ENCODE peak calls at places on chromosomes 2 and 18, in ten cellular contexts. W, T, C, S, F, D, X, K, G and L are unnamed samples.

GRCh38 chr2:37181726-37182684 is 6.5 kb downstream of the SULT6B1 start:
- DNase-seq in W (no peak), T (no peak), C (no peak), S (no peak), F (no peak), D (no peak), X (no peak), K (no peak), G (no peak), L (no peak)

GRCh38 chr2:30662268-30663131 is 144.7 kb downstream of the CAPN13 start:
- DNase-seq in W (no peak), T (no peak), C (no peak), S (no peak), F (no peak), D (no peak), X (peak; percentile 46), K (no peak), G (no peak), L (peak; percentile 79)

GRCh38 chr2:237306083-237306786 is 107.7 kb downstream of the COL6A3 start:
- DNase-seq in W (no peak), T (no peak), C (no peak), S (no peak), F (no peak), D (no peak), X (no peak), K (no peak), G (no peak), L (no peak)

GRCh38 chr2:218679119-218679518 is 7.2 kb downstream of the STK36 start:
- DNase-seq in W (no peak), T (peak; percentile 63), C (no peak), S (no peak), F (no peak), D (no peak), X (no peak), K (peak; percentile 61), G (no peak), L (no peak)

GRCh38 chr2:211766689-211767088 is 771.9 kb downstream of the ERBB4 start:
- DNase-seq in W (peak; percentile 71), T (no peak), C (no peak), S (peak; percentile 76), F (peak; percentile 65), D (no peak), X (peak; percentile 61), K (no peak), G (peak; percentile 58), L (no peak)

GRCh38 chr2:62195421-62196277 is at the start of gene B3GNT2:
- DNase-seq in W (peak; percentile 86), T (peak; percentile 88), C (peak; percentile 19), S (peak; percentile 88), F (peak; percentile 80), D (peak; percentile 79), X (peak; percentile 87), K (peak; percentile 86), G (peak; percentile 84), L (no peak)

GRCh38 chr2:207239222-207239674 is 73.5 kb upstream of the KLF7 start:
- DNase-seq in W (peak; percentile 28), T (peak; percentile 85), C (no peak), S (no peak), F (peak; percentile 34), D (no peak), X (peak; percentile 29), K (peak; percentile 45), G (no peak), L (no peak)

GRCh38 chr2:48346124-48346536 is 183.8 kb upstream of the STON1 start:
- DNase-seq in W (no peak), T (peak; percentile 71), C (no peak), S (no peak), F (no peak), D (no peak), X (peak; percentile 19), K (peak; percentile 30), G (no peak), L (no peak)

GRCh38 chr2:193818801-193819499 is 1624.2 kb upstream of the TMEFF2 start:
- DNase-seq in W (no peak), T (no peak), C (no peak), S (no peak), F (no peak), D (no peak), X (no peak), K (no peak), G (no peak), L (no peak)

GRCh38 chr18:44700652-44701051 is 20.0 kb downstream of the SETBP1 start:
- DNase-seq in W (peak; percentile 40), T (peak; percentile 86), C (no peak), S (no peak), F (no peak), D (no peak), X (peak; percentile 34), K (no peak), G (no peak), L (no peak)

GRCh38 chr2:28991021-28991420 is 9.9 kb downstream of the TOGARAM2 start:
- DNase-seq in W (peak; percentile 36), T (peak; percentile 90), C (no peak), S (no peak), F (no peak), D (no peak), X (peak; percentile 51), K (no peak), G (no peak), L (no peak)

GRCh38 chr2:84160461-84160860 is 298.6 kb downstream of the SUCLG1 start:
- DNase-seq in W (no peak), T (no peak), C (no peak), S (no peak), F (no peak), D (no peak), X (no peak), K (no peak), G (no peak), L (no peak)

GRCh38 chr2:158009425-158009824 is 92.3 kb upstream of the UPP2 start:
- DNase-seq in W (no peak), T (no peak), C (no peak), S (no peak), F (no peak), D (no peak), X (no peak), K (peak; percentile 45), G (no peak), L (no peak)

GRCh38 chr2:117127680-117128079 is 686.8 kb upstream of the DDX18 start:
- DNase-seq in W (no peak), T (no peak), C (no peak), S (no peak), F (no peak), D (no peak), X (no peak), K (no peak), G (no peak), L (no peak)

GRCh38 chr2:211457325-211457724 is 900.9 kb downstream of the CPS1 start:
- DNase-seq in W (no peak), T (no peak), C (no peak), S (no peak), F (no peak), D (no peak), X (no peak), K (no peak), G (no peak), L (no peak)

GRCh38 chr2:9297156-9297555 is 90.5 kb downstream of the ASAP2 start:
- DNase-seq in W (no peak), T (peak; percentile 86), C (no peak), S (no peak), F (no peak), D (no peak), X (no peak), K (no peak), G (no peak), L (no peak)
- TF ChIP-seq POLR2AphosphoS5 in W (no peak), T (peak; percentile 81), C (no peak), S (no peak), F (no peak), D (no peak), X (peak; percentile 60), K (no peak), G (no peak), L (no peak)

DNA sequence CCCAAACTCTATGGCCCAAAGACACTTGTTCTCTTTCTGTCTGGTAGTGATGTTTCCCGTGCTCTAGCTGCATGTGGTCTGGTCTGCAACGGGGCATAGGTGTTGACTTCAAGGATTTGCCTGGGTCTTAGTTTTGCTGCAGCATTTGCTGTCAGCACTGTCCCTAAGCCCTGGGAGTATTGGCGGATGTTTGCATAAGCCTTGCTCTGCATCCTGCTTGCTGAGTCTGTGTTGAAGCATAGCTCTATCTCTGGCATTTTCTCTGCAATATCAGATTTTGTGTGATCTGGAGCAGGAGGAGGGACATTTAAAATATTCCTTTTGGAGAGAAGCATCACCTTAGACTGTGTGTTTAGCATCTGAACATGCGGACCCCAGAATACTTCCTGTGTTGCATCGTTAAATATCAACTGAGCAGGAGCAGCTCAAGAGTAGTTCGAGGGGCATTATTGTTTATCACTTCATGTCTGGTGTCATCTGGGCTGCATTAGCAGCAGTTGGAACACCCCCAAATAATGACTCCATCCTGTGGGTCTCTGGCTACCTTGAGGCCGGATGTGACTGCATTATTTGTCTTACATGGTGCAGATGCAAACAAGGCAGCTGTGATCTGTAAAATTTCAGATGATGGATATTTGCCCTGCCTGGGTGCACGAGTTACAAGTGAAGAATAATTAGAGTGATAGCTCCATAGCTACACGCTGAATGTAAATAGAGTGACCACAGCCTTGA is 231.7 kb downstream of the TRIB2 start:
- DNase-seq in W (no peak), T (no peak), C (no peak), S (no peak), F (no peak), D (no peak), X (no peak), K (no peak), G (no peak), L (no peak)
- TF ChIP-seq POLR2AphosphoS5 in W (no peak), T (no peak), C (no peak), S (no peak), F (no peak), D (no peak), X (no peak), K (no peak), G (no peak), L (no peak)

DNA sequence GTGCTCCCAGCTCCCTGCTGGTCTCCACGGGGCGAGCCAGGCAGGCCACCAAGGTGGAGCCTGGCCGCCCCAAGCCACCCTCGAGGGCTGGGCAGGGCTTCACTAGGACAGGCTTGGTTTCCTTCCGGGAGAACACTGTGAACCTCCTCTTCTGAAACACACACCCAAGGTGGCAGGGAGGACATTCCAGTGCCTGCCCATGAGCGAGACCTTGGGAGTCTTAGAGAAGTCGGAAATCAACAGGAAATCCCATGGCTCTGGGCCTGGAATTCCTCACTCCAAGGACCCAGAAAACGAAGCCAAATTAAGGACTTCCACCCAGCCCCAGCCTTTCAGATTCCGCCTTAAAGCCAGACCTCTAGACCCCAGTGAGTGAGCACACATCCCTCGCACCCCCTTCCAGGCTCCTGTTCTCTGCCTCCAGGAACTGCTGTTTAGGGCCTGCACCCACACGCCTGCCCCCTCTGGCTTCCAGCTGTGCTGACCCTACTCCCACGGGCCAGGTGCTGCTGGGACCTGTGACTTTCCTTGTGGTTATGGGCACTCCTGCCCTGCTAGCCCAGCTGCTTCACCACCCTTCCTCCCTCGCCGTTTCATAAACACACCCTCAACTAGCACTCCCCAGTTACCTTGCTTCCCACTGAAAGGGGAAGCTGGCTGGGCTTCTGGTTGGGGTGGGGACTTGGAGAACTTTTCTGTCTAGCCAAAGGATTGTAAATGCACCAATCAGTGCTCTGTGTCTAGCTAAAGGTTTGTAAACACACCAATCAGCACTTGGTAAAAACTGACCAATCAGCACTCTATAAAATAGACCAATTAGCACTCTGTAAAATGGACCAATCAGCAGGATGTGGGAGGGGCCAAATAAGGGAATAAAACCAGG is 13.7 kb downstream of the GPR17 start:
- DNase-seq in W (no peak), T (peak; percentile 78), C (no peak), S (no peak), F (no peak), D (no peak), X (peak; percentile 9), K (no peak), G (no peak), L (no peak)
- TF ChIP-seq POLR2AphosphoS5 in W (no peak), T (peak; percentile 51), C (no peak), S (no peak), F (peak; percentile 26), D (no peak), X (no peak), K (no peak), G (peak; percentile 40), L (no peak)

GRCh38 chr2:74856004-74856578 is 22.2 kb downstream of the HK2 start:
- DNase-seq in W (peak; percentile 60), T (no peak), C (no peak), S (no peak), F (no peak), D (no peak), X (peak; percentile 67), K (no peak), G (no peak), L (no peak)
- TF ChIP-seq POLR2AphosphoS5 in W (peak; percentile 54), T (no peak), C (no peak), S (no peak), F (peak; percentile 58), D (no peak), X (no peak), K (no peak), G (no peak), L (no peak)